ENCODE peak calls at places on chromosomes 12 and 14, in ten cellular contexts. V is EH; R is sigmoid colon; L is iris pigment epithelial cell; Q is lower leg skin; N is stimulated activated effector memory CD8-positive, alpha-beta T cell treated with anti-CD3 and anti-CD28 coated beads, Interleukin-12 subunit alpha, Interleukin-12 subunit beta, amount 100 ng/mL, for 72 hours; U is GM03348; P is stimulated activated CD8-positive, alpha-beta memory T cell treated with anti-CD3 and anti-CD28 coated beads, Interleukin-12 subunit alpha, Interleukin-12 subunit beta, amount 100 ng/mL, for 4 hours; Z is uterus; B is retina. I is an unnamed sample.

GRCh38 chr12:16350682-16351081 is 3.2 kb downstream of the MGST1 start:
- DNase-seq in P (no peak), V (peak; percentile 93), N (no peak), U (peak; percentile 72), L (peak; percentile 99), B (no peak), Z (peak; percentile 33), R (peak; percentile 82), Q (peak; percentile 72), I (no peak)

GRCh38 chr14:93592786-93593185 is 162.0 kb downstream of the UNC79 start:
- DNase-seq in Q (no peak), L (no peak), V (no peak), U (no peak), B (no peak), R (no peak), P (no peak), N (no peak), Z (no peak), I (no peak)

GRCh38 chr12:29889737-29890136 is 106.0 kb upstream of the TMTC1 start:
- DNase-seq in N (no peak), Q (peak; percentile 18), U (no peak), Z (peak; percentile 18), P (no peak), B (peak; percentile 22), V (peak; percentile 1), R (peak; percentile 67), L (peak; percentile 72), I (no peak)

GRCh38 chr12:83065562-83065961 is 378.9 kb downstream of the TMTC2 start:
- DNase-seq in P (no peak), U (no peak), L (no peak), N (no peak), R (no peak), Q (no peak), Z (no peak), V (no peak), B (no peak), I (no peak)

GRCh38 chr12:76337583-76337982 is 10.6 kb downstream of the BBS10 start:
- DNase-seq in U (peak; percentile 69), V (peak; percentile 84), L (peak; percentile 86), P (no peak), Q (no peak), B (no peak), Z (no peak), N (no peak), R (no peak), I (no peak)

GRCh38 chr12:116726749-116727148 is 11.1 kb downstream of the SPRING1 start:
- DNase-seq in Z (no peak), P (no peak), U (no peak), R (no peak), L (no peak), N (no peak), B (no peak), V (peak; percentile 21), Q (no peak), I (no peak)

GRCh38 chr12:5262450-5262849 is 169.5 kb upstream of the NTF3 start:
- DNase-seq in Z (no peak), P (no peak), Q (no peak), B (no peak), U (peak; percentile 69), V (peak; percentile 93), L (no peak), N (no peak), R (no peak), I (no peak)

GRCh38 chr14:77270361-77271112 is 469 bp downstream of the NGB start:
- DNase-seq in Z (no peak), B (peak; percentile 62), U (no peak), L (no peak), N (no peak), Q (no peak), V (no peak), R (no peak), P (no peak), I (no peak)

GRCh38 chr12:81022531-81022930 is 55.3 kb upstream of the ACSS3 start:
- DNase-seq in P (no peak), Z (no peak), L (no peak), V (no peak), Q (no peak), R (no peak), N (no peak), U (no peak), B (no peak), I (no peak)

GRCh38 chr14:78162202-78162601 is 8.0 kb upstream of the NRXN3 start:
- DNase-seq in Z (no peak), L (peak; percentile 8), P (no peak), N (no peak), U (no peak), Q (no peak), V (no peak), B (no peak), R (no peak), I (no peak)

GRCh38 chr14:28767851-28768548 is 1.4 kb downstream of the FOXG1 start:
- DNase-seq in V (no peak), Z (no peak), Q (no peak), B (peak; percentile 82), R (no peak), P (no peak), N (no peak), U (no peak), L (no peak), I (no peak)

GRCh38 chr14:75452324-75452723 is 24.5 kb downstream of the JDP2 start:
- DNase-seq in Q (no peak), V (peak; percentile 48), Z (no peak), B (no peak), N (no peak), L (peak; percentile 38), R (no peak), U (no peak), P (no peak), I (no peak)

GRCh38 chr12:18811268-18811667 is 73.3 kb downstream of the CAPZA3 start:
- DNase-seq in Q (no peak), N (no peak), P (no peak), B (no peak), V (no peak), R (no peak), Z (no peak), U (no peak), L (peak; percentile 2), I (no peak)

GRCh38 chr14:89340782-89341181 is 76.3 kb downstream of the FOXN3 start:
- DNase-seq in Q (no peak), B (no peak), N (no peak), V (no peak), P (no peak), R (no peak), U (no peak), Z (no peak), L (no peak), I (no peak)

GRCh38 chr12:22042981-22043669 is 2.9 kb upstream of the CMAS start:
- DNase-seq in V (peak; percentile 26), B (no peak), Q (no peak), P (no peak), L (peak; percentile 82), R (no peak), N (no peak), U (peak; percentile 20), Z (no peak), I (no peak)

GRCh38 chr14:99688210-99688581 is 4.1 kb downstream of the CYP46A1 start:
- DNase-seq in R (peak; percentile 47), Q (peak; percentile 9), B (no peak), L (no peak), V (no peak), Z (no peak), U (no peak), P (no peak), N (no peak), I (no peak)